ENCODE peak calls at places on chromosomes 13 and 19, in seven cellular contexts. L is GM12865, V is upper lobe of right lung, O is MCF 10A, W is dorsolateral prefrontal cortex, Q is omental fat pad, X is choroid plexus epithelial cell. S is an unnamed sample.
A peak's percentile ranks its signal among the peaks of the same experiment; 100 is the strongest.

GRCh38 chr13:77325371-77325941 is 1.4 kb downstream of the MYCBP2 start:
- DNase-seq in Q (no peak), V (no peak), O (peak; percentile 45), L (peak; percentile 44), W (no peak), X (peak; percentile 27), S (no peak)

GRCh38 chr13:46640843-46641242 is 87.9 kb downstream of the LRCH1 start:
- DNase-seq in W (no peak), L (no peak), V (no peak), X (peak; percentile 48), Q (no peak), O (peak; percentile 12), S (no peak)

GRCh38 chr19:50496189-50497029 is 14.6 kb downstream of the JOSD2 start:
- DNase-seq in V (peak; percentile 56), L (no peak), W (peak; percentile 96), X (no peak), O (no peak), Q (no peak), S (peak; percentile 35)

GRCh38 chr19:50663280-50663790 is 14.1 kb downstream of the C19orf81 start:
- DNase-seq in W (no peak), X (no peak), V (no peak), Q (no peak), O (no peak), L (no peak), S (no peak)

GRCh38 chr13:99436686-99437416 is 64.4 kb upstream of the TM9SF2 start:
- DNase-seq in X (peak; percentile 90), Q (peak; percentile 88), L (peak; percentile 94), W (peak; percentile 84), O (peak; percentile 81), V (peak; percentile 92), S (no peak)

GRCh38 chr19:33675501-33676124 is 53.9 kb downstream of the CHST8 start:
- DNase-seq in X (no peak), L (no peak), V (peak; percentile 13), Q (no peak), W (peak; percentile 9), O (no peak), S (no peak)

GRCh38 chr13:102983496-102983895 is 82.7 kb downstream of the SLC10A2 start:
- DNase-seq in W (no peak), V (no peak), L (no peak), Q (no peak), O (no peak), X (peak; percentile 55), S (no peak)

GRCh38 chr13:109500146-109500773 is 286.1 kb downstream of the IRS2 start:
- DNase-seq in L (no peak), W (no peak), X (peak; percentile 59), O (no peak), V (no peak), Q (no peak), S (no peak)

GRCh38 chr19:54481326-54481930 is 8.3 kb upstream of the CDC42EP5 start:
- DNase-seq in W (no peak), V (no peak), L (peak; percentile 66), O (peak; percentile 59), Q (no peak), X (peak; percentile 54), S (no peak)

GRCh38 chr13:46866150-46866549 is 30.7 kb downstream of the HTR2A start:
- DNase-seq in X (peak; percentile 87), V (peak; percentile 86), W (no peak), O (peak; percentile 57), L (peak; percentile 49), Q (no peak), S (peak; percentile 35)

GRCh38 chr19:51294211-51294976 is 17.1 kb upstream of the IGLON5 start:
- DNase-seq in W (no peak), X (no peak), Q (no peak), V (no peak), L (no peak), O (no peak), S (no peak)

GRCh38 chr13:23741879-23742510 is 147.2 kb downstream of the MIPEP start:
- DNase-seq in O (peak; percentile 13), Q (no peak), W (no peak), X (peak; percentile 35), L (peak; percentile 33), V (no peak), S (no peak)
- TF ChIP-seq CTCF in O (peak; percentile 30), Q (no peak), W (no peak), X (peak; percentile 67), L (peak; percentile 51), V (peak; percentile 44), S (peak; percentile 27)

GRCh38 chr19:52391135-52391534 is 6.5 kb upstream of the ZNF528 start:
- DNase-seq in V (no peak), X (no peak), W (no peak), O (no peak), L (no peak), Q (no peak), S (no peak)
- TF ChIP-seq CTCF in V (no peak), X (no peak), W (no peak), O (no peak), L (no peak), Q (no peak), S (no peak)

GRCh38 chr19:18393836-18394235 is 3.6 kb downstream of the LRRC25 start:
- DNase-seq in V (no peak), L (peak; percentile 65), Q (no peak), W (no peak), X (no peak), O (no peak), S (no peak)

GRCh38 chr19:18391509-18392075 is 5.6 kb downstream of the GDF15 start:
- DNase-seq in W (no peak), O (no peak), V (no peak), X (no peak), Q (no peak), L (no peak), S (no peak)

GRCh38 chr19:18392417-18392816 is 5.0 kb downstream of the LRRC25 start:
- DNase-seq in W (no peak), X (no peak), V (peak; percentile 80), O (no peak), Q (no peak), L (no peak), S (no peak)

GRCh38 chr19:18390075-18390909 is 4.3 kb downstream of the GDF15 start:
- DNase-seq in L (no peak), O (peak; percentile 23), V (no peak), Q (no peak), W (no peak), X (peak; percentile 65), S (no peak)

GRCh38 chr19:18392936-18393335 is 4.5 kb downstream of the LRRC25 start:
- DNase-seq in L (no peak), W (no peak), O (no peak), X (no peak), V (no peak), Q (no peak), S (no peak)
- TF ChIP-seq CTCF in L (no peak), W (no peak), O (no peak), X (no peak), V (no peak), Q (no peak), S (no peak)

GRCh38 chr19:42030605-42031004 is 36.6 kb upstream of the ATP1A3 start:
- DNase-seq in O (no peak), V (no peak), W (no peak), L (no peak), Q (no peak), X (no peak), S (no peak)

GRCh38 chr19:42023943-42024260 is 29.9 kb upstream of the ATP1A3 start:
- DNase-seq in W (no peak), Q (no peak), X (no peak), O (no peak), L (no peak), V (no peak), S (no peak)

GRCh38 chr19:42024622-42025111 is 30.6 kb upstream of the ATP1A3 start:
- DNase-seq in L (no peak), X (no peak), V (no peak), O (no peak), Q (no peak), W (no peak), S (no peak)

GRCh38 chr19:42032428-42032827 is 37.6 kb downstream of the GRIK5 start:
- DNase-seq in Q (no peak), W (no peak), O (no peak), V (no peak), L (no peak), X (no peak), S (no peak)

DNA sequence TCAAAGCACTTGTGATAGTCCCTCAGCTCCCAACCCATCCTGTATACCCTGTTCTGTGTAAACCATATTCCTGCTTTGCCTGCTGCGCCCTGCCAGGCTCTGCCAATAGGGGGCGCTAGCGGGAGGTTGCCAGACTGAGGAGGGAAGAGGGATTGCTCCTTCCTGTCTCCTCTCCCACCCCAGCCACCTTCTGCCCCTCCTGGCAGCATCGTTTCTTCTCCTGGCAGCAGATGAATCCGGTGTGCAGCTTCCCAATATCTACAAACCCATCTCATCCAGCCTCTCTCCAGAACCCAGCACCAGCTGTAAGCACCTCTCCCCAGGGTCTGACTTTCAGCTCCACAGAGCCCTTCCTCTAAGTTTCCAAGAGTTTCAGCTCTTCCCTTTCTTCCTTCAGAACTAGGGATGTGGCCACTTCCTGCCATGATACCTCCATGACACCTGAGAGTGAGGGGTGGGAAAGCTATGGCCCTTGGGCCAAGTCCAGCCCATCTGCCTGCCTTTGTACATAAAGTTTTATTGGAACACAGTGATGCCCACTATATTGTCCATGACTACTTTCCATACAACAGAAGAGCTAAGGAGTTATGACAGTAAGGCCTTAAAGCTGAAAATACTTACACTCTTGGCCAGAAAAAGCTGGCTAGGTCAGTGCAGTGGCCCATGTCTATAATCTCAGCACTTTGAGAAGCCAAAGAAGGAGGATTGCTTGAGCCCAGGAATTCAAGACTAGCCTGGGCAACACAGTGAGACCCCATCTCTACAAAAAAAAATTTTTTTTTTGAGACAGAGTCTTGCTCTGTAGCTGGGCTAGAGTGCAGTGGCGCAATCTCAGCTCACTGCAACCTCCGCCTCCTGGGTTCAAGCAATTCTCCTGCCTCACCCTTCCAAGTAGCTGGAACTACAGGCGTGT is 34.5 kb upstream of the ATP1A3 start:
- DNase-seq in L (peak; percentile 10), V (no peak), X (no peak), W (no peak), O (peak; percentile 26), Q (no peak), S (no peak)
- TF ChIP-seq CTCF in L (peak; percentile 64), V (peak; percentile 33), X (peak; percentile 54), W (no peak), O (peak; percentile 36), Q (no peak), S (peak; percentile 33)